ENCODE peak calls at places on chromosomes 7 and 10, in nine cellular contexts. I, S, X, R, U, Q, L, E and Y are unnamed samples.

GRCh38 chr10:34696423-34696822 is 118.7 kb downstream of the PARD3 start:
- DNase-seq in I (no peak), L (no peak), S (no peak), Q (no peak), U (no peak), R (peak; percentile 40), E (no peak), X (no peak), Y (no peak)

GRCh38 chr7:127119517-127119916 is 133.2 kb downstream of the GRM8 start:
- DNase-seq in U (no peak), E (no peak), X (no peak), L (no peak), S (no peak), R (no peak), Q (no peak), I (no peak), Y (no peak)

GRCh38 chr7:43492906-43493305 is 90.0 kb upstream of the STK17A start:
- DNase-seq in L (no peak), U (no peak), I (no peak), S (no peak), R (no peak), E (no peak), Q (no peak), X (no peak), Y (no peak)

GRCh38 chr10:72712136-72712535 is 20.2 kb downstream of the MCU start:
- DNase-seq in S (no peak), Q (no peak), L (no peak), X (no peak), I (no peak), R (no peak), E (no peak), U (no peak), Y (no peak)

GRCh38 chr10:132574783-132575319 is 37.3 kb downstream of the INPP5A start:
- DNase-seq in E (no peak), R (peak; percentile 76), L (no peak), I (no peak), X (no peak), Q (peak; percentile 57), S (no peak), U (no peak), Y (peak; percentile 65)

GRCh38 chr7:85172530-85172941 is 14.3 kb downstream of the SEMA3D start:
- DNase-seq in R (peak; percentile 80), Q (no peak), L (no peak), S (no peak), E (no peak), I (no peak), X (no peak), U (no peak), Y (no peak)

GRCh38 chr7:94245500-94245899 is 149.2 kb upstream of the COL1A2 start:
- DNase-seq in X (no peak), L (no peak), I (no peak), S (no peak), Q (no peak), E (no peak), R (no peak), U (no peak), Y (no peak)

GRCh38 chr10:27746364-27747095 is 911 bp upstream of the MKX start:
- DNase-seq in I (no peak), R (no peak), Q (no peak), E (no peak), L (no peak), U (no peak), S (no peak), X (no peak), Y (no peak)

GRCh38 chr7:112573302-112574039 is 92.7 kb downstream of the LSMEM1 start:
- DNase-seq in U (no peak), Q (no peak), E (no peak), I (no peak), S (no peak), X (no peak), R (peak; percentile 1), L (no peak), Y (no peak)

GRCh38 chr7:142883571-142884284 is 1.8 kb downstream of the TRPV6 start:
- DNase-seq in R (no peak), Q (no peak), X (no peak), L (no peak), U (no peak), S (no peak), I (no peak), E (no peak), Y (no peak)

GRCh38 chr10:20990604-20991003 is 93.5 kb upstream of the NEBL start:
- DNase-seq in L (no peak), X (no peak), Q (no peak), I (no peak), E (no peak), U (no peak), S (no peak), R (no peak), Y (no peak)

GRCh38 chr7:48390381-48391327 is 219.4 kb downstream of the ABCA13 start:
- DNase-seq in L (no peak), U (no peak), Q (no peak), E (no peak), S (no peak), I (no peak), R (no peak), X (no peak), Y (no peak)

GRCh38 chr10:5464521-5464920 is 34.8 kb downstream of the CALML5 start:
- DNase-seq in X (no peak), R (no peak), E (no peak), Q (no peak), U (no peak), I (no peak), L (no peak), S (no peak), Y (no peak)

GRCh38 chr10:74177140-74177677 is 26.2 kb downstream of the ADK start:
- DNase-seq in Q (no peak), U (peak; percentile 22), I (no peak), S (peak; percentile 20), R (no peak), E (no peak), L (peak; percentile 5), X (no peak), Y (no peak)

GRCh38 chr10:86968271-86968993 is at the start of gene ADIRF:
- DNase-seq in S (no peak), Q (peak; percentile 71), E (peak; percentile 67), R (no peak), I (no peak), U (no peak), L (no peak), X (no peak), Y (peak; percentile 80)

GRCh38 chr10:34305189-34305588 is 509.9 kb downstream of the PARD3 start:
- DNase-seq in E (no peak), S (no peak), Q (no peak), I (no peak), L (no peak), X (no peak), R (no peak), U (no peak), Y (no peak)

GRCh38 chr7:110759069-110759468 is 331.9 kb upstream of the LRRN3 start:
- DNase-seq in X (no peak), Q (no peak), E (no peak), U (no peak), L (no peak), I (no peak), S (no peak), R (no peak), Y (no peak)

GRCh38 chr7:6705959-6706665 is 635 bp downstream of the ZNF12 start:
- DNase-seq in S (peak; percentile 8), R (no peak), L (no peak), I (no peak), Q (peak; percentile 57), X (no peak), U (no peak), E (peak; percentile 28), Y (no peak)

GRCh38 chr7:84195295-84196006 is 862 bp upstream of the SEMA3A start:
- DNase-seq in Q (no peak), U (no peak), S (no peak), L (no peak), R (no peak), X (no peak), I (no peak), E (no peak), Y (no peak)

GRCh38 chr7:16431646-16432424 is 10.5 kb upstream of the CRPPA start:
- DNase-seq in E (peak; percentile 27), L (no peak), Q (no peak), S (no peak), U (no peak), R (no peak), X (no peak), I (no peak), Y (no peak)

GRCh38 chr10:63375006-63375405 is 90.8 kb downstream of the JMJD1C start:
- DNase-seq in R (no peak), E (no peak), Q (no peak), I (no peak), X (no peak), L (no peak), S (no peak), U (no peak), Y (no peak)

GRCh38 chr7:43585521-43585920 is 2.6 kb downstream of the STK17A start:
- DNase-seq in R (no peak), I (peak; percentile 50), U (no peak), L (no peak), Q (no peak), X (no peak), S (no peak), E (no peak), Y (no peak)

GRCh38 chr10:103736763-103737162 is 118.6 kb downstream of the SH3PXD2A start:
- DNase-seq in R (no peak), I (no peak), E (no peak), L (no peak), U (no peak), S (no peak), Q (no peak), X (no peak), Y (no peak)

GRCh38 chr7:1227814-1228534 is 4.7 kb upstream of the UNCX start:
- DNase-seq in R (no peak), E (no peak), Q (no peak), U (no peak), S (no peak), L (no peak), I (no peak), X (no peak), Y (no peak)

GRCh38 chr10:131920151-131920550 is 19.3 kb downstream of the PPP2R2D start:
- DNase-seq in X (no peak), L (no peak), R (no peak), E (no peak), S (no peak), I (no peak), U (no peak), Q (no peak), Y (peak; percentile 53)

GRCh38 chr10:59435707-59436106 is 73.4 kb upstream of the FAM13C start:
- DNase-seq in S (no peak), Q (no peak), U (no peak), L (no peak), R (no peak), I (no peak), E (no peak), X (no peak), Y (no peak)